ENCODE peak calls at places on chromosomes 6 and 20, in six cellular contexts. T is Peyer's patch, J is heart right ventricle, M is K562, Y is tibial artery, R is lower lobe of right lung. H is an unnamed sample. For H3K9me3, the result is how much of the 10 kb centered on the place peaks cover.

GRCh38 chr20:20462185-20462584 is 94.3 kb downstream of the INSM1 start:
- DNase-seq in T (no peak), J (no peak), M (no peak), Y (no peak), R (no peak), H (no peak)

GRCh38 chr6:28225056-28225834 is at the start of gene ZSCAN9:
- DNase-seq in T (peak), J (peak), M (peak), Y (peak), R (peak), H (peak)

GRCh38 chr6:136059308-136059707 is 190.8 kb downstream of the MTFR2 start:
- DNase-seq in T (no peak), J (peak), M (no peak), Y (no peak), R (no peak), H (peak)

GRCh38 chr20:25571817-25572216 is 13.5 kb downstream of the NINL start:
- DNase-seq in T (no peak), J (no peak), M (no peak), Y (no peak), R (no peak), H (no peak)

GRCh38 chr20:25317351-25318075 is 69.6 kb downstream of the PYGB start:
- DNase-seq in T (peak), J (no peak), M (no peak), Y (peak), R (no peak), H (peak)

GRCh38 chr6:88403486-88403885 is 237.3 kb upstream of the CNR1 start:
- DNase-seq in T (no peak), J (no peak), M (no peak), Y (no peak), R (no peak), H (no peak)

GRCh38 chr6:11433860-11434259 is 103.7 kb upstream of the TMEM170B start:
- DNase-seq in T (no peak), J (no peak), M (no peak), Y (no peak), R (no peak), H (no peak)

GRCh38 chr6:37204014-37204751 is 34.2 kb downstream of the PIM1 start:
- DNase-seq in T (peak), J (no peak), M (peak), Y (no peak), R (peak), H (no peak)

GRCh38 chr6:158313989-158314388 is 1.7 kb downstream of the TULP4 start:
- DNase-seq in T (no peak), J (no peak), M (no peak), Y (no peak), R (peak), H (no peak)

GRCh38 chr6:33673847-33674246 is 37.7 kb downstream of the UQCC2 start:
- DNase-seq in T (no peak), J (no peak), M (no peak), Y (no peak), R (no peak), H (no peak)

GRCh38 chr6:14143305-14143704 is 25.7 kb downstream of the CD83 start:
- DNase-seq in T (no peak), J (no peak), M (no peak), Y (no peak), R (no peak), H (no peak)

GRCh38 chr20:37285664-37286374 is 3.6 kb upstream of the MANBAL start:
- DNase-seq in T (no peak), J (no peak), M (no peak), Y (no peak), R (no peak), H (no peak)

GRCh38 chr20:25248501-25249172 is 752 bp downstream of the PYGB start:
- DNase-seq in T (peak), J (peak), M (no peak), Y (peak), R (no peak), H (peak)

GRCh38 chr20:52242237-52243230 is 51.0 kb upstream of the ZFP64 start:
- DNase-seq in T (no peak), J (no peak), M (no peak), Y (no peak), R (no peak), H (no peak)

GRCh38 chr6:117918454-117918853 is 11.4 kb downstream of the SLC35F1 start:
- DNase-seq in T (no peak), J (no peak), M (no peak), Y (no peak), R (no peak), H (no peak)

GRCh38 chr20:25246182-25246943 is 1.5 kb upstream of the PYGB start:
- DNase-seq in T (peak), J (no peak), M (no peak), Y (no peak), R (no peak), H (no peak)

GRCh38 chr20:45450097-45450818 is 19.3 kb upstream of the WFDC2 start:
- DNase-seq in T (no peak), J (no peak), M (peak), Y (no peak), R (no peak), H (no peak)

GRCh38 chr6:34602318-34603111 is 46.4 kb upstream of the SPDEF start:
- DNase-seq in T (peak), J (no peak), M (no peak), Y (no peak), R (no peak), H (no peak)

GRCh38 chr20:62635232-62635631 is 7.1 kb upstream of the SLCO4A1 start:
- DNase-seq in T (no peak), J (no peak), M (no peak), Y (no peak), R (no peak), H (no peak)

GRCh38 chr20:62141043-62141396 is 2.2 kb downstream of the PSMA7 start:
- DNase-seq in T (no peak), J (no peak), M (no peak), Y (no peak), R (no peak), H (no peak)

GRCh38 chr6:1027109-1027794 is 284.6 kb upstream of the FOXQ1 start:
- DNase-seq in T (no peak), J (no peak), M (no peak), Y (no peak), R (no peak), H (no peak)

GRCh38 chr6:156279306-156279969 is 497.7 kb upstream of the ARID1B start:
- DNase-seq in T (peak), J (no peak), M (no peak), Y (no peak), R (no peak), H (no peak)

GRCh38 chr6:156282087-156282486 is 495.1 kb upstream of the ARID1B start:
- DNase-seq in T (no peak), J (no peak), M (no peak), Y (no peak), R (no peak), H (no peak)

GRCh38 chr6:156280131-156280530 is 497.0 kb upstream of the ARID1B start:
- DNase-seq in T (no peak), J (no peak), M (no peak), Y (no peak), R (no peak), H (no peak)

DNA sequence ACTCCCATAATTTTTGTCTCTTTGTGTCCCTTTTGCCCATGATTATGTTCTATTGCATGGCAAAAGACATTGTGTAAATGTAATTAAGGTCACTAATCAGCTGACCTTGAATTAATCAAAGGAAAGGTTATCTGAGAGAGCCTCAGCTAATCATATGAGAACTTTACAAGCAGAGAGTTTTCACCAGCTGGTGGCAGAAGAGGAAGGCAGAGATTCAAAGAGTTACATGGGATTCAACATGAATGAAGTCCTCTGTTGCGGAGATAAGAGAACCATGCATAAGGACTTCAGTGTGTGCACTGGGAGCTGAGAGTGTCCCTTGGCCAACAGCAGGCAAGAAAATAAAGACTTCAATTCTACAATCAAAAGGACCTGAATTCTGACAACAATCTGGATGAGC is 494.1 kb upstream of the ARID1B start:
- DNase-seq in T (no peak), J (no peak), M (no peak), Y (no peak), R (no peak), H (no peak)
- TF ChIP-seq CTCF in T (no peak), J (no peak), M (no peak), Y (no peak), R (no peak), H (no peak)

GRCh38 chr20:59794555-59794954 is 138.9 kb downstream of the SYCP2 start:
- DNase-seq in T (no peak), J (no peak), M (no peak), Y (no peak), R (no peak), H (no peak)

GRCh38 chr20:59789641-59790040 is 143.8 kb downstream of the SYCP2 start:
- DNase-seq in T (no peak), J (no peak), M (no peak), Y (no peak), R (no peak), H (no peak)

GRCh38 chr20:59790388-59790787 is 143.0 kb downstream of the SYCP2 start:
- DNase-seq in T (no peak), J (no peak), M (no peak), Y (no peak), R (no peak), H (no peak)

GRCh38 chr20:59788811-59789210 is 144.6 kb downstream of the SYCP2 start:
- DNase-seq in T (no peak), J (no peak), M (no peak), Y (no peak), R (no peak), H (no peak)

DNA sequence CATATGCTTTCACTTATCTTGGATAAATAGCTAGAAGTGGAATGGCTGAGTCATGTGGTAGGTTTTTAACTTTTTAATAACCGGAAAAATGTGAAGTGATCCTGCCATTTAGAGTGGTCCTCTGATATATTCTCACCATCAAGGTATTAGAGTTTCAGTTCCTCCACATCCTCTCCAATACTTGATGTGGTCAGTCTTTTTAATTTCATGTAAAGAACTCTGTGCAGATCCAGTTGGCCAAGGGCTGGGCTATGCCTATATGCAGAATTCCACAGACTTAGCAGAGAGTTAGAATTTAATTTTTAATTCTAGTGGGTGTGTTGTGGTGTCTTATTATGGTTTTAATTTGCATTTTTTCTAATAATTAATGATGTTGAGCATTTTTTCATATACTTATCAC is 141.1 kb downstream of the SYCP2 start:
- DNase-seq in T (no peak), J (no peak), M (no peak), Y (no peak), R (no peak), H (no peak)
- H3K9me3 ChIP-seq in T (under half), J (under half), M (under half), Y (under half), R (under half), H (under half)

GRCh38 chr6:161068296-161068695 is 76.7 kb downstream of the MAP3K4 start:
- DNase-seq in T (no peak), J (no peak), M (no peak), Y (no peak), R (no peak), H (no peak)

GRCh38 chr6:161064915-161065314 is 73.3 kb downstream of the MAP3K4 start:
- DNase-seq in T (no peak), J (no peak), M (no peak), Y (no peak), R (no peak), H (no peak)

GRCh38 chr6:161066511-161066910 is 74.9 kb downstream of the MAP3K4 start:
- DNase-seq in T (no peak), J (no peak), M (no peak), Y (no peak), R (no peak), H (no peak)

GRCh38 chr6:161067749-161068148 is 76.2 kb downstream of the MAP3K4 start:
- DNase-seq in T (no peak), J (no peak), M (no peak), Y (no peak), R (no peak), H (no peak)
- H3K4me3 ChIP-seq in T (no peak), J (no peak), M (no peak), Y (no peak), R (no peak), H (no peak)

DNA sequence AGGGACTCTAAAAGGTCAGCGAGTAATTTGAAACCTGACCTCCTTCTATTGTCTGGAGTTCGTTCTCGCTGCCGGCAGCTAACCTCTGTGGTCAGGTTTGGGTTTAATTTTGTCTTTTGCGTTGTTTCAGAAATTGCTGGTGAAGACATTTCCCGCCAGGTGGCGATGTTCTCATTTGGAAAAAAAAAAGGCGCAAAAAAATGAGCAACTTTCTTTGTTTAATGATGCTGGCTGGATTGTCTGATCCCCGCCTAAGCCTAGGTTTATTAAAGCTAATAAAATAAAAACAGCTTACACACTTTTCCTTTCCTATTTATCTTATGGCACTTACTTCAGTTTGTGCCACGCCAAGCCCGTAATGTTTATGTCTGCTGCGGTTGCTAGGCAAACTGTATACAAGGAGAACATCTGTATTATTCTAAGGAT is 205.5 kb downstream of the DOK5 start:
- DNase-seq in T (no peak), J (no peak), M (peak), Y (no peak), R (no peak), H (peak)
- TF ChIP-seq CTCF in T (no peak), J (peak), M (peak), Y (peak), R (peak), H (no peak)

GRCh38 chr20:31666258-31667042 is 28.7 kb downstream of the COX4I2 start:
- DNase-seq in T (peak), J (no peak), M (peak), Y (peak), R (peak), H (no peak)
- H3K9me3 ChIP-seq in T (under half), J (under half), M (under half), Y (under half), R (under half), H (under half)

DNA sequence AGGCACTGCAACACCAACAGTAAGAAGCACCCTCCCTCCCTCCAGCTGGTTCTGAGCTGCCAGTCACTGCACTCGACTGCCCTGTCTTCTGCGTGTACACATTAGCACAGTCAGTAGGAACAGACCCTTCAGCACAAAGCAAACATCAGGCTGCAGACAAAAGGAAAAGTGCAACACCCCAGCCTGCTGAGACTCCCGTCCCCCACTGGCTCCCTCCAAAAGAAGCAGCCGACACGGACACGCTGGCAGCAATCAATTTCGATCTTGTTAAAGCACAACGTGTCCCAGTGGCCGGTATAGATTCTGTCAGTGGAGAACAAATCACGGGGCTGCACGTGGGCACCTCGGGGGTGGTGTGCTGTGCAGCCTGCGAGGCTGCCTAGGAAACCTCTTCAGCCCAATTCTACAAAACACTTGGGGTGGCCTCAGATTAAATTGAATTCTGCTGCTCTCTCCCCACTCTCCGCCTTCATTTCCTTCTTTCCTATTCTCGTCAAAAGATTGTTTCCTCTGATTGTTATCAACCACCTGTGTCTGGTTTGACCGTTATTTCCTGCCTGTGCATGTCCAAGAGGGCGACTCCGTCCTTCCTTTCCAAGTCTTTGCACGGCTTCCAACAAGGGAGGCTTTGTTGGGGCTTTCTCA is 38.7 kb downstream of the TRAF3IP2 start:
- DNase-seq in T (peak), J (no peak), M (no peak), Y (no peak), R (no peak), H (no peak)
- H3K4me3 ChIP-seq in T (no peak), J (peak), M (no peak), Y (no peak), R (peak), H (no peak)

GRCh38 chr20:34820805-34821578 is 4.5 kb downstream of the NCOA6 start:
- DNase-seq in T (no peak), J (no peak), M (no peak), Y (no peak), R (no peak), H (no peak)

GRCh38 chr20:34829191-34829590 is 3.7 kb upstream of the NCOA6 start:
- DNase-seq in T (no peak), J (no peak), M (peak), Y (no peak), R (no peak), H (no peak)

GRCh38 chr20:34824026-34824860 is 1.2 kb downstream of the NCOA6 start:
- DNase-seq in T (peak), J (peak), M (peak), Y (no peak), R (peak), H (no peak)

GRCh38 chr20:34825530-34826362 is at the start of gene NCOA6:
- DNase-seq in T (peak), J (peak), M (peak), Y (peak), R (peak), H (peak)

GRCh38 chr20:34824861-34825529 is 456 bp downstream of the NCOA6 start:
- DNase-seq in T (peak), J (peak), M (no peak), Y (peak), R (peak), H (peak)
- TF ChIP-seq CTCF in T (no peak), J (no peak), M (no peak), Y (no peak), R (no peak), H (no peak)

DNA sequence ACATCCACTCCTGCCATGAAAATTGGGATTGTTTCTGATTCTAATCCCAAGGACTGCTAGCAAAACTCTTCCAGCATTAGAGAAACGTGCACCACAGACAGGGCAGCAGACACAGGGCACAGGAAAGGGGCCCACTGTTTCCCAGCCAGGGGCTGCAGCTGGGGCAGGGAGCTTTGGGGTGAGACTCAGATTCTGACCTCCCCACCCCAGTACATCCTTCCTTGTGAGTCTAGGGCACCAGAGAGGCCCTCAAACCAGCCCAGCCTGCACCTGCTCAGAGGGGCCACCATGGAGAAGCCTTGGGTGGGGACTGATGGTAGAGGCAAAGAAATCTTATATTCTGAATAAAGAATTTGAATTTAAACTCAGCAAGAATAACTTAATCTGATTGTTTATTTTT is 76.3 kb downstream of the C6orf118 start:
- DNase-seq in T (no peak), J (no peak), M (no peak), Y (no peak), R (no peak), H (no peak)
- H3K9me3 ChIP-seq in T (under half), J (under half), M (under half), Y (under half), R (under half), H (under half)

DNA sequence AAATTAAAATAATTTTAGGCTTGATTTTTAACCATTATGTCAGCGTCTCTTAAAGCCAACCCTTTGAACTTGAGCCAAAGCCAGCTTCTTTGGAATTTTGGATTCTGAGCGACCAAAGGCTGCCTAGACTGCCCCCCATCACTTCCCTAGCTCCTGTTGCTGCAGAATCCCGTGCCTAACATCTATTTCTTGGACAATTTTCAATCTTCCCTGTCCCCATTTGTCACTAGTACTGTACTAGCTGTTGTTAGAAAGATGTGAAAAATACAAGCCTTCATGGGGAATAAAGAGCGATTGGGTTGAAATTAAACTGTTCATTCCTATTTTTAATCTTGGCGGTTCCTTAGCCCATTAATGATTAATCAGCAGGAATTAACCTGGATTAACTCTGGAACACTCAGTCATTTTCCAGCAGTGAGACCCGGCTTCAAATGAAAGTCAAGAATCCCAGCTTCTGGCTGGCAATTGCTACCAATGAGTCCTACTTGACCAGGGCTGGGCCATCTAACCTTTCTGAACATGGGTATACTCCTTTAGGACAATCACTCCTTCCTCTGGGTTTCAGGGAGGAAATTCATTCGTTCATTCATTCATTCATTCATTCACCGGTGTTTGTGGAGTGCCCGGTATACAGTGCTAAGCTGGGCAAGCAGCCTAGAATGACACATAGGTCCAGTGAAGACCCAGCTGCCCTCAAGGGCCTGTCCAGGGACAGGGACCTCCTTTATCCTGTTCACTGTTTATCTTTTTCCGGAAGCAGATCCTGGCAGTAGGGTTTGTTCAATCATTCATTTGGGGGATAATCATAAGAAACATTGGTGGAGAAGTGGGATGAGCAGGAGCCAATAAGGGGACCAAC is 1.4 kb upstream of the RRBP1 start:
- DNase-seq in T (no peak), J (no peak), M (no peak), Y (no peak), R (no peak), H (no peak)
- H3K4me3 ChIP-seq in T (peak), J (no peak), M (no peak), Y (no peak), R (no peak), H (no peak)

H was measured in ovary.